ENCODE peak calls at places on chromosomes 3 and 15, in six cellular contexts. One of them, this sample, is unnamed.

GRCh38 chr15:32919749-32920414 is 202.1 kb downstream of the GREM1 start:
- DNase-seq in A549: no peak
- DNase-seq in WTC11: no peak
- DNase-seq in HepG2: no peak
- DNase-seq in K562: no peak
- DNase-seq in endothelial cell of umbilical vein: no peak
- DNase-seq in this sample: no peak

GRCh38 chr15:99057697-99058420 is 47.0 kb upstream of the SYNM start:
- DNase-seq in A549: no peak
- DNase-seq in WTC11: no peak
- DNase-seq in HepG2: no peak
- DNase-seq in K562: no peak
- DNase-seq in endothelial cell of umbilical vein: peak
- DNase-seq in this sample: peak

GRCh38 chr3:43074901-43075689 is 30.8 kb downstream of the POMGNT2 start:
- DNase-seq in A549: no peak
- DNase-seq in WTC11: no peak
- DNase-seq in HepG2: no peak
- DNase-seq in K562: no peak
- DNase-seq in endothelial cell of umbilical vein: no peak
- DNase-seq in this sample: no peak

GRCh38 chr3:46881819-46882376 is 4.4 kb downstream of the PTH1R start:
- DNase-seq in A549: no peak
- DNase-seq in WTC11: peak
- DNase-seq in HepG2: no peak
- DNase-seq in K562: peak
- DNase-seq in endothelial cell of umbilical vein: no peak
- DNase-seq in this sample: no peak

GRCh38 chr3:13134166-13134878 is 61.1 kb upstream of the IQSEC1 start:
- DNase-seq in A549: no peak
- DNase-seq in WTC11: no peak
- DNase-seq in HepG2: no peak
- DNase-seq in K562: no peak
- DNase-seq in endothelial cell of umbilical vein: no peak
- DNase-seq in this sample: no peak

GRCh38 chr3:49411550-49411967 is 217 bp downstream of the RHOA start:
- DNase-seq in A549: no peak
- DNase-seq in WTC11: peak
- DNase-seq in HepG2: peak
- DNase-seq in K562: peak
- DNase-seq in endothelial cell of umbilical vein: no peak
- DNase-seq in this sample: no peak

GRCh38 chr15:36977620-36978610 is 122.4 kb downstream of the MEIS2 start:
- DNase-seq in A549: no peak
- DNase-seq in WTC11: no peak
- DNase-seq in HepG2: peak
- DNase-seq in K562: no peak
- DNase-seq in endothelial cell of umbilical vein: no peak
- DNase-seq in this sample: no peak

GRCh38 chr15:57015897-57016296 is 97.5 kb downstream of the TCF12 start:
- DNase-seq in A549: peak
- DNase-seq in WTC11: no peak
- DNase-seq in HepG2: peak
- DNase-seq in K562: no peak
- DNase-seq in endothelial cell of umbilical vein: no peak
- DNase-seq in this sample: no peak

GRCh38 chr3:48209438-48209837 is 13.9 kb upstream of the CAMP start:
- DNase-seq in A549: no peak
- DNase-seq in WTC11: no peak
- DNase-seq in HepG2: no peak
- DNase-seq in K562: no peak
- DNase-seq in endothelial cell of umbilical vein: no peak
- DNase-seq in this sample: no peak

GRCh38 chr3:45489730-45490309 is 101.4 kb downstream of the LARS2 start:
- DNase-seq in A549: no peak
- DNase-seq in WTC11: no peak
- DNase-seq in HepG2: no peak
- DNase-seq in K562: no peak
- DNase-seq in endothelial cell of umbilical vein: no peak
- DNase-seq in this sample: no peak

GRCh38 chr3:535566-536416 is 339.2 kb downstream of the CHL1 start:
- DNase-seq in A549: no peak
- DNase-seq in WTC11: no peak
- DNase-seq in HepG2: no peak
- DNase-seq in K562: no peak
- DNase-seq in endothelial cell of umbilical vein: no peak
- DNase-seq in this sample: peak

GRCh38 chr3:51502562-51502910 is 2.7 kb upstream of the DCAF1 start:
- DNase-seq in A549: no peak
- DNase-seq in WTC11: peak
- DNase-seq in HepG2: no peak
- DNase-seq in K562: no peak
- DNase-seq in endothelial cell of umbilical vein: no peak
- DNase-seq in this sample: no peak

GRCh38 chr15:39447881-39448280 is 133.0 kb upstream of the THBS1 start:
- DNase-seq in A549: no peak
- DNase-seq in WTC11: no peak
- DNase-seq in HepG2: no peak
- DNase-seq in K562: no peak
- DNase-seq in endothelial cell of umbilical vein: no peak
- DNase-seq in this sample: no peak
- TF ChIP-seq JUN in A549: no peak
- TF ChIP-seq JUN in WTC11: no peak
- TF ChIP-seq JUN in HepG2: no peak
- TF ChIP-seq JUN in K562: no peak
- TF ChIP-seq JUN in endothelial cell of umbilical vein: no peak
- TF ChIP-seq JUN in this sample: no peak

GRCh38 chr15:96322401-96323249 is 7.9 kb upstream of the NR2F2 start:
- DNase-seq in A549: no peak
- DNase-seq in WTC11: peak
- DNase-seq in HepG2: no peak
- DNase-seq in K562: no peak
- DNase-seq in endothelial cell of umbilical vein: peak
- DNase-seq in this sample: no peak

GRCh38 chr15:96324900-96325299 is 5.6 kb upstream of the NR2F2 start:
- DNase-seq in A549: no peak
- DNase-seq in WTC11: no peak
- DNase-seq in HepG2: no peak
- DNase-seq in K562: no peak
- DNase-seq in endothelial cell of umbilical vein: peak
- DNase-seq in this sample: no peak

GRCh38 chr15:96325579-96326331 is 4.7 kb upstream of the NR2F2 start:
- DNase-seq in A549: no peak
- DNase-seq in WTC11: no peak
- DNase-seq in HepG2: no peak
- DNase-seq in K562: no peak
- DNase-seq in endothelial cell of umbilical vein: peak
- DNase-seq in this sample: no peak

GRCh38 chr15:96323250-96324162 is 7.0 kb upstream of the NR2F2 start:
- DNase-seq in A549: no peak
- DNase-seq in WTC11: peak
- DNase-seq in HepG2: no peak
- DNase-seq in K562: no peak
- DNase-seq in endothelial cell of umbilical vein: peak
- DNase-seq in this sample: no peak

DNA sequence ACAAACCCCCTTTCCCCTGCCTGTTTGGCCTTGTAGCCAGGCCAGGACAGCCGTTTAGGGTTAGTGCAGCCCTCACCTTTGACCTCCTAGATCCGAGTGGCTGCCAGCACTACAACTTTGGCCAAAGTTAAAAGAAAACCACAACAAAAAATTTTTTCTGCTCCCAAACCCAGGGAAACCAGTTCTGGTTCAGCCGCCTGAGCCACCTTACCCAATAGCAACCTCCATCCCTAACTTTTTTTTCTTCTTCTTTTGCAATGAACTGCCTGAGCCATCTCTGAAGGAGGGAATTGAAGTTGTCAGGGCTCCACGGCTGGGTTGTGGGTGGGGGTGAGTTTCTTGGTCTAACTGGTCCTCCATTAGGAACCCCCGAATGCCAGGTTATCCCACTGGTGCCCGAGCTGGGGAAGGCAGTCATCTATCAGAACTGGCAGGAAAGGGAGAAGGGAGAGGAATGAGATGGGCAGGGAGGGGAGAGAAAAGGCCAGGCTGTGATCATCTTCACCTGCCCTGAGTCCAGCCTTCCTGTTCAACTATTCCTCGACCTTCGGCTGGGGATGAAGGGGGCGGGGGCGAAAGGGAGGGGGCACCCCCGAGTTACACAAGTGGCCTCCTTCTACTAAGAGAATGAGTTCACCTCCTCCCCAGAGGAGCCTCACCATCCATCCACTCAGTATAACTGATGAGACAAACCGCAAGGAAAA is 6.2 kb upstream of the NR2F2 start:
- DNase-seq in A549: no peak
- DNase-seq in WTC11: no peak
- DNase-seq in HepG2: no peak
- DNase-seq in K562: peak
- DNase-seq in endothelial cell of umbilical vein: peak
- DNase-seq in this sample: no peak
- TF ChIP-seq JUN in A549: no peak
- TF ChIP-seq JUN in WTC11: no peak
- TF ChIP-seq JUN in HepG2: no peak
- TF ChIP-seq JUN in K562: no peak
- TF ChIP-seq JUN in endothelial cell of umbilical vein: no peak
- TF ChIP-seq JUN in this sample: no peak

GRCh38 chr3:189580190-189580589 is 51.0 kb upstream of the TP63 start:
- DNase-seq in A549: no peak
- DNase-seq in WTC11: no peak
- DNase-seq in HepG2: no peak
- DNase-seq in K562: no peak
- DNase-seq in endothelial cell of umbilical vein: no peak
- DNase-seq in this sample: no peak
- TF ChIP-seq JUN in A549: no peak
- TF ChIP-seq JUN in WTC11: no peak
- TF ChIP-seq JUN in HepG2: no peak
- TF ChIP-seq JUN in K562: no peak
- TF ChIP-seq JUN in endothelial cell of umbilical vein: no peak
- TF ChIP-seq JUN in this sample: no peak

GRCh38 chr3:154428369-154429206 is 1.4 kb downstream of the GPR149 start:
- DNase-seq in A549: no peak
- DNase-seq in WTC11: peak
- DNase-seq in HepG2: no peak
- DNase-seq in K562: no peak
- DNase-seq in endothelial cell of umbilical vein: no peak
- DNase-seq in this sample: peak
- TF ChIP-seq JUN in A549: no peak
- TF ChIP-seq JUN in WTC11: no peak
- TF ChIP-seq JUN in HepG2: no peak
- TF ChIP-seq JUN in K562: no peak
- TF ChIP-seq JUN in endothelial cell of umbilical vein: no peak
- TF ChIP-seq JUN in this sample: no peak

DNA sequence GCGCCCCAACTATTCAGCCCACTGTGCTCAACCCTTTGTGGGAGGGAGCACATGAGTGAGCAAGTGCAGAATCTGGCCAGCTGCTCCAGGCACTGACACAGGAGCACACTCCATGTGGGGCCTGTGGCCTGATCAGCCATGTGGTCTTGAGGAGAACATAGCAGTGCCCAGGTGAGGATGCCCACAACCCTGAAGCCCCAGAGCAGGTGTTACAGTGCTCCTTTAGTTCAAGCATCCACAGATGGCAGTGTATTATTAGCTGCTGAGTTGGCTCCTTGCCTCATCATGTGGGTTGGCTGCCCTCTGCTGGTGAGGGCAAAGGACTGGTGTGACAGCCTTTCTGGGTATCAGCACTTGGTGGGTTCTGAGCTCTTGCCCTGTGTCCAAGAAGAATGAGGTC is 1588.2 kb downstream of the SI start:
- DNase-seq in A549: peak
- DNase-seq in WTC11: peak
- DNase-seq in HepG2: peak
- DNase-seq in K562: peak
- DNase-seq in endothelial cell of umbilical vein: no peak
- DNase-seq in this sample: peak
- TF ChIP-seq JUN in A549: no peak
- TF ChIP-seq JUN in WTC11: no peak
- TF ChIP-seq JUN in HepG2: no peak
- TF ChIP-seq JUN in K562: no peak
- TF ChIP-seq JUN in endothelial cell of umbilical vein: no peak
- TF ChIP-seq JUN in this sample: no peak

DNA sequence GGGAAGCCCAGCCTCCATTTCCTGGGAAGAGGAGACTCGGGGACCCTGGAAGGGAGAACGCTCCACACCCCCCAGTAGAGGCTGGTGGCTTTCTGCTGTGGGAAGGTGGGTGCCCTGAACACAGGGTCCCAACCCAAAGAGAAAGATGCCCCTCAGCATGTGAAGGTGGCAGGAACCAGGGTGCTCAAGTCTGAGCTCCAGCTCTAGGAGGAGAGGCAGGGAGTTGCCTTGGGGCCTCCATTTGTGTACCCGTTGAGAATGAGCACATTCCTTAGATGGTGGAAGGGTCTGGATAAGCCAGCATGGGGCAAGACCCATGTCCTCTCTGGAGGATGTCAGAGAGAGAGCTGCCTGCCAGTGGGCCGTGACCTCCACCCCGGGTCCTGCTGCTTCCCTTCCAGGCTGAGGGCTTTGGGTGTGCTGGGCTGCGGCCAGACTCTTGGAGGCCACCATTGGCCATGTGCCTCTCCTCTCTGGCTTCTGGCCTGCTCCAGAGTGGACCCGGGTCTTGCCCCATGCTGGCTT is 212.3 kb downstream of the TBC1D2B start:
- DNase-seq in A549: no peak
- DNase-seq in WTC11: no peak
- DNase-seq in HepG2: no peak
- DNase-seq in K562: no peak
- DNase-seq in endothelial cell of umbilical vein: no peak
- DNase-seq in this sample: no peak
- TF ChIP-seq JUN in A549: no peak
- TF ChIP-seq JUN in WTC11: no peak
- TF ChIP-seq JUN in HepG2: no peak
- TF ChIP-seq JUN in K562: no peak
- TF ChIP-seq JUN in endothelial cell of umbilical vein: no peak
- TF ChIP-seq JUN in this sample: no peak

GRCh38 chr3:112401617-112402016 is 68.7 kb downstream of the CD200 start:
- DNase-seq in A549: no peak
- DNase-seq in WTC11: no peak
- DNase-seq in HepG2: no peak
- DNase-seq in K562: no peak
- DNase-seq in endothelial cell of umbilical vein: no peak
- DNase-seq in this sample: no peak

GRCh38 chr3:112405845-112406244 is 72.9 kb downstream of the CD200 start:
- DNase-seq in A549: no peak
- DNase-seq in WTC11: no peak
- DNase-seq in HepG2: no peak
- DNase-seq in K562: no peak
- DNase-seq in endothelial cell of umbilical vein: no peak
- DNase-seq in this sample: no peak

GRCh38 chr3:112399064-112399463 is 66.1 kb downstream of the CD200 start:
- DNase-seq in A549: no peak
- DNase-seq in WTC11: no peak
- DNase-seq in HepG2: no peak
- DNase-seq in K562: no peak
- DNase-seq in endothelial cell of umbilical vein: no peak
- DNase-seq in this sample: no peak

GRCh38 chr3:112407214-112407887 is 74.4 kb downstream of the CD200 start:
- DNase-seq in A549: no peak
- DNase-seq in WTC11: no peak
- DNase-seq in HepG2: no peak
- DNase-seq in K562: no peak
- DNase-seq in endothelial cell of umbilical vein: no peak
- DNase-seq in this sample: no peak

GRCh38 chr3:112403101-112403500 is 70.1 kb downstream of the CD200 start:
- DNase-seq in A549: no peak
- DNase-seq in WTC11: no peak
- DNase-seq in HepG2: no peak
- DNase-seq in K562: no peak
- DNase-seq in endothelial cell of umbilical vein: no peak
- DNase-seq in this sample: no peak
- TF ChIP-seq JUN in A549: no peak
- TF ChIP-seq JUN in WTC11: no peak
- TF ChIP-seq JUN in HepG2: no peak
- TF ChIP-seq JUN in K562: no peak
- TF ChIP-seq JUN in endothelial cell of umbilical vein: no peak
- TF ChIP-seq JUN in this sample: no peak

GRCh38 chr3:134471521-134472193 is 14.1 kb downstream of the ANAPC13 start:
- DNase-seq in A549: peak
- DNase-seq in WTC11: no peak
- DNase-seq in HepG2: no peak
- DNase-seq in K562: no peak
- DNase-seq in endothelial cell of umbilical vein: peak
- DNase-seq in this sample: no peak
- TF ChIP-seq JUN in A549: no peak
- TF ChIP-seq JUN in WTC11: no peak
- TF ChIP-seq JUN in HepG2: no peak
- TF ChIP-seq JUN in K562: no peak
- TF ChIP-seq JUN in endothelial cell of umbilical vein: no peak
- TF ChIP-seq JUN in this sample: no peak